ENCODE peak calls at places on chromosomes 12 and 14, in five cellular contexts. One of them, this sample, is unnamed.

GRCh38 chr14:71529855-71530254 is 402.4 kb upstream of the RGS6 start:
- DNase-seq in CD8-positive, alpha-beta T cell: no peak
- DNase-seq in transverse colon: no peak
- DNase-seq in endodermal cell: no peak
- DNase-seq in testis: peak
- DNase-seq in this sample: no peak

GRCh38 chr14:59918824-59919581 is 941 bp upstream of the LRRC9 start:
- DNase-seq in CD8-positive, alpha-beta T cell: no peak
- DNase-seq in transverse colon: peak
- DNase-seq in endodermal cell: no peak
- DNase-seq in testis: peak
- DNase-seq in this sample: no peak

GRCh38 chr12:26195250-26195640 is at the start of gene SSPN:
- DNase-seq in CD8-positive, alpha-beta T cell: no peak
- DNase-seq in transverse colon: peak
- DNase-seq in endodermal cell: peak
- DNase-seq in testis: peak
- DNase-seq in this sample: no peak

GRCh38 chr12:112939761-112940357 is 1.6 kb downstream of the OAS3 start:
- DNase-seq in CD8-positive, alpha-beta T cell: no peak
- DNase-seq in transverse colon: no peak
- DNase-seq in endodermal cell: no peak
- DNase-seq in testis: no peak
- DNase-seq in this sample: no peak

GRCh38 chr12:5335059-5335458 is 96.8 kb upstream of the NTF3 start:
- DNase-seq in CD8-positive, alpha-beta T cell: no peak
- DNase-seq in transverse colon: no peak
- DNase-seq in endodermal cell: no peak
- DNase-seq in testis: no peak
- DNase-seq in this sample: peak

GRCh38 chr12:6181583-6182278 is 18.5 kb upstream of the CD9 start:
- DNase-seq in CD8-positive, alpha-beta T cell: no peak
- DNase-seq in transverse colon: no peak
- DNase-seq in endodermal cell: peak
- DNase-seq in testis: no peak
- DNase-seq in this sample: no peak

GRCh38 chr14:70888151-70888499 is 19.1 kb upstream of the PCNX1 start:
- DNase-seq in CD8-positive, alpha-beta T cell: no peak
- DNase-seq in transverse colon: no peak
- DNase-seq in endodermal cell: no peak
- DNase-seq in testis: no peak
- DNase-seq in this sample: no peak

GRCh38 chr12:106149096-106149784 is 10.5 kb upstream of the NUAK1 start:
- DNase-seq in CD8-positive, alpha-beta T cell: no peak
- DNase-seq in transverse colon: peak
- DNase-seq in endodermal cell: peak
- DNase-seq in testis: peak
- DNase-seq in this sample: no peak

GRCh38 chr12:120830052-120830940 is 73.9 kb downstream of the SPPL3 start:
- DNase-seq in CD8-positive, alpha-beta T cell: no peak
- DNase-seq in transverse colon: no peak
- DNase-seq in endodermal cell: no peak
- DNase-seq in testis: no peak
- DNase-seq in this sample: no peak

GRCh38 chr12:46342562-46343033 is 30.0 kb downstream of the SLC38A2 start:
- DNase-seq in CD8-positive, alpha-beta T cell: peak
- DNase-seq in transverse colon: peak
- DNase-seq in endodermal cell: peak
- DNase-seq in testis: no peak
- DNase-seq in this sample: no peak

GRCh38 chr12:6563448-6564050 is 4.5 kb downstream of the NOP2 start:
- DNase-seq in CD8-positive, alpha-beta T cell: peak
- DNase-seq in transverse colon: peak
- DNase-seq in endodermal cell: peak
- DNase-seq in testis: peak
- DNase-seq in this sample: no peak

GRCh38 chr12:53997324-53998173 is 2.4 kb upstream of the HOXC9 start:
- DNase-seq in CD8-positive, alpha-beta T cell: no peak
- DNase-seq in transverse colon: no peak
- DNase-seq in endodermal cell: no peak
- DNase-seq in testis: no peak
- DNase-seq in this sample: no peak

GRCh38 chr14:95875831-95876768 is 532 bp upstream of the TUNAR start:
- DNase-seq in CD8-positive, alpha-beta T cell: no peak
- DNase-seq in transverse colon: no peak
- DNase-seq in endodermal cell: peak
- DNase-seq in testis: peak
- DNase-seq in this sample: no peak

GRCh38 chr12:110957652-110958051 is 37.3 kb upstream of the MYL2 start:
- DNase-seq in CD8-positive, alpha-beta T cell: no peak
- DNase-seq in transverse colon: no peak
- DNase-seq in endodermal cell: peak
- DNase-seq in testis: peak
- DNase-seq in this sample: no peak

GRCh38 chr12:73531752-73532151 is 1005.9 kb upstream of the ATXN7L3B start:
- DNase-seq in CD8-positive, alpha-beta T cell: no peak
- DNase-seq in transverse colon: no peak
- DNase-seq in endodermal cell: no peak
- DNase-seq in testis: no peak
- DNase-seq in this sample: no peak

GRCh38 chr14:31070431-31070830 is 44.3 kb upstream of the STRN3 start:
- DNase-seq in CD8-positive, alpha-beta T cell: no peak
- DNase-seq in transverse colon: no peak
- DNase-seq in endodermal cell: no peak
- DNase-seq in testis: no peak
- DNase-seq in this sample: no peak

DNA sequence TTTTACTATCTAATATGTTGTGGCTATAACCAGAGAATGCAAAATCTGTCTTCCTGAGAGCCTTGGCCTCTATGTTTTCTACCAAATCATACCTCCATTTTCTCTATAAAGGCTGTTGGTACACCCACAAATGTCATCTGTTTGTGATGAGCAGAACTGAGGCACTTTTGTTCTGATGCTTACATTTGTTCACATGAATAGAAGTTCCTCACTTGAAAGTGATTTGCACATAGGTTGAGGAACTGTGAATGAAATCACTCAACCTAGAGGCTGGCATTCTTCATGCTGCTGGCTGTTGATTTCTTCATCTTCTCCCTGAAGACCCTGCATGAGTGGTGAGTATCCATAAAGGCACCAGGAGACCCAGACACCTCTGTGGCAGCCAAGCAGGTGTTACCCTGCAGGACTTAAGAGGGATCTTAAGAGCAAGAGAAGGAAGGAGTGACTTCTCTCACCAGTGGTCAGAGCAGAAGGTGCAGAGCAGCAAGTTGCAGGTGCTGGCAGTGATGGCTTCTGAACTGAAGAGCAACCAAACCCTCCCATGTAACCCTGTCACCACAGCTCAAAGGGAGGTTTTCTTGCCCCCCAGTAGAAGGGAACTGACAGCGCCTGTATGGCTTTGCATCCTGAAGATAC is 110.3 kb downstream of the HMGA2 start:
- DNase-seq in CD8-positive, alpha-beta T cell: no peak
- DNase-seq in transverse colon: no peak
- DNase-seq in endodermal cell: peak
- DNase-seq in testis: no peak
- DNase-seq in this sample: no peak
- H3K27ac ChIP-seq in CD8-positive, alpha-beta T cell: no peak
- H3K27ac ChIP-seq in transverse colon: no peak
- H3K27ac ChIP-seq in endodermal cell: no peak
- H3K27ac ChIP-seq in testis: no peak
- H3K27ac ChIP-seq in this sample: peak

GRCh38 chr14:68509188-68509953 is 283.5 kb downstream of the ZFP36L1 start:
- DNase-seq in CD8-positive, alpha-beta T cell: no peak
- DNase-seq in transverse colon: no peak
- DNase-seq in endodermal cell: no peak
- DNase-seq in testis: no peak
- DNase-seq in this sample: no peak

GRCh38 chr14:68510951-68511726 is 281.7 kb downstream of the ZFP36L1 start:
- DNase-seq in CD8-positive, alpha-beta T cell: no peak
- DNase-seq in transverse colon: no peak
- DNase-seq in endodermal cell: no peak
- DNase-seq in testis: no peak
- DNase-seq in this sample: no peak

GRCh38 chr14:68508581-68508980 is 284.3 kb downstream of the ZFP36L1 start:
- DNase-seq in CD8-positive, alpha-beta T cell: no peak
- DNase-seq in transverse colon: no peak
- DNase-seq in endodermal cell: no peak
- DNase-seq in testis: no peak
- DNase-seq in this sample: no peak

GRCh38 chr14:68511727-68512047 is 281.2 kb downstream of the ZFP36L1 start:
- DNase-seq in CD8-positive, alpha-beta T cell: no peak
- DNase-seq in transverse colon: no peak
- DNase-seq in endodermal cell: no peak
- DNase-seq in testis: no peak
- DNase-seq in this sample: no peak

DNA sequence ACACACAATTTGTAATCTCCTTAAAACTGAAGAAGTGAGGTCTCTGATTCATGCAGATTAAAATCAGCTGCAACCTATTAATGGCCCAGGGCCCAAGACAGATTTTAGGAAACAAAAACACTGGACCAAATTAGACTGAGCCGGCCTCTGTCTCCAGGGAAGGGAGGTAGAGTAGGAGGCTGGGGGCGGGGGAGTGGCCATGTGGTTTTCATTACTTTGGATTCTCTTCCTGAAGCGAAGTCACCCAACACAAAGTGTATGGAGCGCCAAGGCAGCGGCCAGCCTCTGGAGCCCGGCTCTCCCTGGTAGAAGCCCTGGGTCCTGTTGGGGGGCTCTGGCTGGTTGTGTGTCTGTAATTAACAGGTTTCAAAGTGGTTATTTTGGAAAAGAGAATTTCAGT is 282.7 kb downstream of the ZFP36L1 start:
- DNase-seq in CD8-positive, alpha-beta T cell: no peak
- DNase-seq in transverse colon: no peak
- DNase-seq in endodermal cell: no peak
- DNase-seq in testis: peak
- DNase-seq in this sample: no peak
- H3K27ac ChIP-seq in CD8-positive, alpha-beta T cell: no peak
- H3K27ac ChIP-seq in transverse colon: peak
- H3K27ac ChIP-seq in endodermal cell: peak
- H3K27ac ChIP-seq in testis: peak
- H3K27ac ChIP-seq in this sample: no peak

GRCh38 chr12:109458771-109459208 is 18.3 kb downstream of the KCTD10 start:
- DNase-seq in CD8-positive, alpha-beta T cell: no peak
- DNase-seq in transverse colon: no peak
- DNase-seq in endodermal cell: peak
- DNase-seq in testis: no peak
- DNase-seq in this sample: no peak

GRCh38 chr12:109461846-109462766 is 15.0 kb downstream of the KCTD10 start:
- DNase-seq in CD8-positive, alpha-beta T cell: no peak
- DNase-seq in transverse colon: peak
- DNase-seq in endodermal cell: peak
- DNase-seq in testis: peak
- DNase-seq in this sample: peak

GRCh38 chr12:109461049-109461845 is 15.9 kb downstream of the KCTD10 start:
- DNase-seq in CD8-positive, alpha-beta T cell: no peak
- DNase-seq in transverse colon: peak
- DNase-seq in endodermal cell: no peak
- DNase-seq in testis: no peak
- DNase-seq in this sample: no peak

GRCh38 chr12:109459247-109459646 is 17.9 kb downstream of the KCTD10 start:
- DNase-seq in CD8-positive, alpha-beta T cell: no peak
- DNase-seq in transverse colon: no peak
- DNase-seq in endodermal cell: no peak
- DNase-seq in testis: no peak
- DNase-seq in this sample: no peak

GRCh38 chr12:109460538-109460937 is 16.6 kb downstream of the KCTD10 start:
- DNase-seq in CD8-positive, alpha-beta T cell: no peak
- DNase-seq in transverse colon: no peak
- DNase-seq in endodermal cell: peak
- DNase-seq in testis: no peak
- DNase-seq in this sample: no peak
- H3K27ac ChIP-seq in CD8-positive, alpha-beta T cell: no peak
- H3K27ac ChIP-seq in transverse colon: peak
- H3K27ac ChIP-seq in endodermal cell: peak
- H3K27ac ChIP-seq in testis: peak
- H3K27ac ChIP-seq in this sample: peak

GRCh38 chr14:37588667-37588955 is 6.4 kb downstream of the FOXA1 start:
- DNase-seq in CD8-positive, alpha-beta T cell: no peak
- DNase-seq in transverse colon: peak
- DNase-seq in endodermal cell: no peak
- DNase-seq in testis: no peak
- DNase-seq in this sample: no peak

GRCh38 chr14:37587438-37587837 is 7.6 kb downstream of the FOXA1 start:
- DNase-seq in CD8-positive, alpha-beta T cell: no peak
- DNase-seq in transverse colon: no peak
- DNase-seq in endodermal cell: no peak
- DNase-seq in testis: no peak
- DNase-seq in this sample: no peak

GRCh38 chr14:37587881-37588666 is 7.0 kb downstream of the FOXA1 start:
- DNase-seq in CD8-positive, alpha-beta T cell: no peak
- DNase-seq in transverse colon: no peak
- DNase-seq in endodermal cell: peak
- DNase-seq in testis: no peak
- DNase-seq in this sample: no peak

GRCh38 chr14:37585971-37586759 is 8.9 kb downstream of the FOXA1 start:
- DNase-seq in CD8-positive, alpha-beta T cell: no peak
- DNase-seq in transverse colon: no peak
- DNase-seq in endodermal cell: no peak
- DNase-seq in testis: no peak
- DNase-seq in this sample: no peak

DNA sequence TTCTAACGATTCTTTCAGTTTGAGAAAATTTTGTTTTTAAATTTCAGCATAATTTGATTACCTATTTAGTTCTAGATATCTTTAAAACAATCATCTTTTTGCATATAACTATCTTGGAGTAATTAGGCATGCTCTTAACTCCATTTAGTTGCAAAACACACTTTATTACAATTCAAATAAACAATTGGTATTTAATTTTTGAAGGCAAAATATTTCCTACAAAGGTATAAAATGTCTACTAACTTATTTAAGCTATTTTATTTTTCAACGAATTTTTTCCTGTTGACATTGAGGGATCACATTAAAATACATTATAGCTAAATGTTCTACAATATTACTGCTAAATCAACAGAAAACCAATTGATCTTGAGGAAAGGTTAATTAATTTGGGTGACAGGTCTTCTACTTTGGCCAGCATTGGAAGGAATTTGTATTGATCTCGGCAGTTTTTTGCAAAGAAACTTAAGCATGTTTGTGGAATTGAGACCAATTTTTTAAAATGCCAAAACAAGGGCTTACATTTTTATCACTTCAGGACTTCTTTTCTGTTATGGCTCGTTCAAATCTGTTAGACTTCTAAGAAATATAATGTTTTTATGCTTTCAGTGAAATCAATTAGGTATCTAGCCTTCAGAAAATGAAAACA is 8.1 kb downstream of the FOXA1 start:
- DNase-seq in CD8-positive, alpha-beta T cell: no peak
- DNase-seq in transverse colon: no peak
- DNase-seq in endodermal cell: no peak
- DNase-seq in testis: no peak
- DNase-seq in this sample: no peak
- H3K27ac ChIP-seq in CD8-positive, alpha-beta T cell: no peak
- H3K27ac ChIP-seq in transverse colon: peak
- H3K27ac ChIP-seq in endodermal cell: no peak
- H3K27ac ChIP-seq in testis: no peak
- H3K27ac ChIP-seq in this sample: peak